ENCODE peak calls at places on chromosome 7, in four cellular contexts. One of them, this sample, is unnamed. For H3K4me1, the result is how much of the 10 kb centered on the place peaks cover.

GRCh38 chr7:29106128-29106988 is 40.0 kb downstream of the CPVL start:
- DNase-seq in sigmoid colon: no peak
- DNase-seq in upper lobe of right lung: no peak
- DNase-seq in esophagus squamous epithelium: no peak
- DNase-seq in this sample: peak

GRCh38 chr7:53596230-53596629 is 560.8 kb downstream of the POM121L12 start:
- DNase-seq in sigmoid colon: no peak
- DNase-seq in upper lobe of right lung: no peak
- DNase-seq in esophagus squamous epithelium: no peak
- DNase-seq in this sample: no peak

GRCh38 chr7:1160665-1161010 is 642 bp upstream of the ZFAND2A start:
- DNase-seq in sigmoid colon: no peak
- DNase-seq in upper lobe of right lung: no peak
- DNase-seq in esophagus squamous epithelium: no peak
- DNase-seq in this sample: no peak

GRCh38 chr7:66505531-66506451 is 122.9 kb upstream of the KCTD7 start:
- DNase-seq in sigmoid colon: peak
- DNase-seq in upper lobe of right lung: no peak
- DNase-seq in esophagus squamous epithelium: no peak
- DNase-seq in this sample: peak

GRCh38 chr7:138388673-138389491 is 71.2 kb upstream of the TRIM24 start:
- DNase-seq in sigmoid colon: no peak
- DNase-seq in upper lobe of right lung: no peak
- DNase-seq in esophagus squamous epithelium: no peak
- DNase-seq in this sample: no peak

GRCh38 chr7:49001610-49002033 is 77.3 kb downstream of the CDC14C start:
- DNase-seq in sigmoid colon: no peak
- DNase-seq in upper lobe of right lung: no peak
- DNase-seq in esophagus squamous epithelium: no peak
- DNase-seq in this sample: peak

GRCh38 chr7:101927389-101928306 is 110.2 kb downstream of the CUX1 start:
- DNase-seq in sigmoid colon: peak
- DNase-seq in upper lobe of right lung: no peak
- DNase-seq in esophagus squamous epithelium: no peak
- DNase-seq in this sample: no peak

GRCh38 chr7:13879994-13880686 is 109.3 kb downstream of the ETV1 start:
- DNase-seq in sigmoid colon: no peak
- DNase-seq in upper lobe of right lung: no peak
- DNase-seq in esophagus squamous epithelium: no peak
- DNase-seq in this sample: peak

GRCh38 chr7:133497061-133497460 is 244.2 kb downstream of the EXOC4 start:
- DNase-seq in sigmoid colon: no peak
- DNase-seq in upper lobe of right lung: no peak
- DNase-seq in esophagus squamous epithelium: no peak
- DNase-seq in this sample: no peak

GRCh38 chr7:109377076-109377884 is 807.6 kb downstream of the DNAJB9 start:
- DNase-seq in sigmoid colon: no peak
- DNase-seq in upper lobe of right lung: no peak
- DNase-seq in esophagus squamous epithelium: no peak
- DNase-seq in this sample: no peak

GRCh38 chr7:55538538-55538937 is 33.8 kb downstream of the VOPP1 start:
- DNase-seq in sigmoid colon: no peak
- DNase-seq in upper lobe of right lung: no peak
- DNase-seq in esophagus squamous epithelium: no peak
- DNase-seq in this sample: peak

GRCh38 chr7:39720586-39720985 is 97.2 kb downstream of the RALA start:
- DNase-seq in sigmoid colon: no peak
- DNase-seq in upper lobe of right lung: no peak
- DNase-seq in esophagus squamous epithelium: no peak
- DNase-seq in this sample: peak

GRCh38 chr7:1555046-1555812 is 776 bp downstream of the TMEM184A start:
- DNase-seq in sigmoid colon: no peak
- DNase-seq in upper lobe of right lung: no peak
- DNase-seq in esophagus squamous epithelium: no peak
- DNase-seq in this sample: peak

GRCh38 chr7:27547401-27547800 is 115.3 kb downstream of the HIBADH start:
- DNase-seq in sigmoid colon: no peak
- DNase-seq in upper lobe of right lung: no peak
- DNase-seq in esophagus squamous epithelium: no peak
- DNase-seq in this sample: peak

GRCh38 chr7:150656047-150656446 is 23.9 kb upstream of the GIMAP6 start:
- DNase-seq in sigmoid colon: no peak
- DNase-seq in upper lobe of right lung: no peak
- DNase-seq in esophagus squamous epithelium: no peak
- DNase-seq in this sample: no peak

GRCh38 chr7:107025449-107026103 is 18.9 kb upstream of the PRKAR2B start:
- DNase-seq in sigmoid colon: no peak
- DNase-seq in upper lobe of right lung: no peak
- DNase-seq in esophagus squamous epithelium: no peak
- DNase-seq in this sample: no peak

GRCh38 chr7:1607001-1607400 is 37.2 kb upstream of the PSMG3 start:
- DNase-seq in sigmoid colon: no peak
- DNase-seq in upper lobe of right lung: no peak
- DNase-seq in esophagus squamous epithelium: no peak
- DNase-seq in this sample: peak

GRCh38 chr7:32290015-32290414 is 200.2 kb downstream of the LSM5 start:
- DNase-seq in sigmoid colon: peak
- DNase-seq in upper lobe of right lung: peak
- DNase-seq in esophagus squamous epithelium: no peak
- DNase-seq in this sample: no peak

GRCh38 chr7:46571996-46572395 is 650.9 kb upstream of the IGFBP3 start:
- DNase-seq in sigmoid colon: no peak
- DNase-seq in upper lobe of right lung: no peak
- DNase-seq in esophagus squamous epithelium: no peak
- DNase-seq in this sample: no peak

GRCh38 chr7:138064856-138065357 is 11.4 kb upstream of the AKR1D1 start:
- DNase-seq in sigmoid colon: no peak
- DNase-seq in upper lobe of right lung: no peak
- DNase-seq in esophagus squamous epithelium: no peak
- DNase-seq in this sample: no peak

GRCh38 chr7:63899691-63900393 is 98.8 kb upstream of the ZNF722 start:
- DNase-seq in sigmoid colon: peak
- DNase-seq in upper lobe of right lung: peak
- DNase-seq in esophagus squamous epithelium: peak
- DNase-seq in this sample: no peak
- H3K4me3 ChIP-seq in sigmoid colon: peak
- H3K4me3 ChIP-seq in upper lobe of right lung: peak
- H3K4me3 ChIP-seq in esophagus squamous epithelium: peak
- H3K4me3 ChIP-seq in this sample: no peak

GRCh38 chr7:73706122-73707044 is 13.1 kb downstream of the STX1A start:
- DNase-seq in sigmoid colon: no peak
- DNase-seq in upper lobe of right lung: no peak
- DNase-seq in esophagus squamous epithelium: no peak
- DNase-seq in this sample: peak
- H3K4me1 ChIP-seq in sigmoid colon: under half
- H3K4me1 ChIP-seq in upper lobe of right lung: under half
- H3K4me1 ChIP-seq in esophagus squamous epithelium: under half
- H3K4me1 ChIP-seq in this sample: under half

GRCh38 chr7:135467207-135467711 is 42.6 kb downstream of the CNOT4 start:
- DNase-seq in sigmoid colon: no peak
- DNase-seq in upper lobe of right lung: no peak
- DNase-seq in esophagus squamous epithelium: no peak
- DNase-seq in this sample: no peak
- H3K4me3 ChIP-seq in sigmoid colon: no peak
- H3K4me3 ChIP-seq in upper lobe of right lung: no peak
- H3K4me3 ChIP-seq in esophagus squamous epithelium: no peak
- H3K4me3 ChIP-seq in this sample: no peak

GRCh38 chr7:16745645-16746044 is 7.9 kb upstream of the TSPAN13 start:
- DNase-seq in sigmoid colon: no peak
- DNase-seq in upper lobe of right lung: no peak
- DNase-seq in esophagus squamous epithelium: no peak
- DNase-seq in this sample: no peak
- H3K4me1 ChIP-seq in sigmoid colon: under half
- H3K4me1 ChIP-seq in upper lobe of right lung: under half
- H3K4me1 ChIP-seq in esophagus squamous epithelium: under half
- H3K4me1 ChIP-seq in this sample: under half

DNA sequence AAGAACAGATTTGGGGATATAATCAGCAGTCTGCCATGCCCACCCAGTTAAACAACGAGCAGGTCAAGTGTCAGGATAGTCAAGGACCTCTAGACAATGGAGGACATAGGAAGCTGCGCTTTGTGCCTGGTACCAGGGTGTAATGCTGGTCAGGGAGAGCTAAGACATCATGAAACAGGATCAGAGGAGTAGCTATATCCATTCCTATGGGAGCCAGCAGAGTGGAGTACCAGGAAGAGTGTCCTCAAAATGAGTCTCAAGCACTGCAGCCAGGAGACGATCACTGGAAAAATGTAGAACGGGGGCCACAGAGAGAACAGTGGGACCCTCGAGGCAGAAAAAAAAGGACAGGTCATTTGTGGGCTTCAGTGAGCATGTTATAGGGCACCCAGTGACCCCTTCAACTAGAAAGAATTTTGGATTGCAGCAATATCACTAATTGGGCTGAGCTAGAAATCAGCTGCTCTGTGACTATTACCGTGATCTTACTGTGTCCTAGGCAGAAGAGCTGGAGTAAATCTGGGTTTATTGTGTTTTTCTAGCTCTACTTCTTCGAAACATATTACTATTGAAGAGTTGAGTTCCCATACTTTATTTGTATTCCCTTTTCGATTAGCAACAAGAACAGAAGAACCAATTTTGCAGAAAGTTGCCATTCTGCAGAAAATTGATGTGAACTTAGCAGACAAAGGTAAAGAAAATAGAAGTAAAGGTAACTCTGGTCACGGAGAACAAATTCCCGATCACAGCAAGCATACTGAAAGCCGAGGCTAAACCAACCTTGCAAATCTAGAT is 319.6 kb downstream of the AHR start:
- DNase-seq in sigmoid colon: no peak
- DNase-seq in upper lobe of right lung: no peak
- DNase-seq in esophagus squamous epithelium: no peak
- DNase-seq in this sample: no peak
- H3K4me3 ChIP-seq in sigmoid colon: no peak
- H3K4me3 ChIP-seq in upper lobe of right lung: no peak
- H3K4me3 ChIP-seq in esophagus squamous epithelium: no peak
- H3K4me3 ChIP-seq in this sample: no peak